ENCODE peak calls at places on chromosomes 2 and 18, in seven cellular contexts. Z, V, K, S, T, C and R are unnamed samples.

GRCh38 chr18:57784034-57784815 is 18.9 kb downstream of the ATP8B1 start:
- DNase-seq in T (peak; percentile 91), S (no peak), Z (no peak), V (no peak), K (peak; percentile 75), C (peak; percentile 43), R (no peak)

GRCh38 chr2:84038866-84039265 is 420.2 kb downstream of the SUCLG1 start:
- DNase-seq in T (no peak), V (no peak), C (no peak), K (no peak), Z (no peak), S (no peak), R (no peak)

GRCh38 chr2:68385232-68385906 is 20.3 kb downstream of the PLEK start:
- DNase-seq in V (no peak), K (no peak), C (no peak), S (no peak), Z (no peak), T (no peak), R (no peak)

GRCh38 chr2:160125828-160126227 is 63.4 kb upstream of the PLA2R1 start:
- DNase-seq in V (no peak), S (no peak), Z (no peak), K (no peak), C (no peak), T (no peak), R (no peak)

GRCh38 chr2:45276914-45277313 is 267.7 kb upstream of the SIX2 start:
- DNase-seq in C (peak; percentile 70), K (peak; percentile 23), V (no peak), Z (no peak), S (no peak), T (peak; percentile 64), R (no peak)

GRCh38 chr2:106140913-106141312 is 53.2 kb downstream of the UXS1 start:
- DNase-seq in T (no peak), Z (no peak), K (no peak), C (no peak), V (no peak), S (no peak), R (no peak)

GRCh38 chr18:26159353-26159752 is 25.7 kb downstream of the PSMA8 start:
- DNase-seq in Z (no peak), T (peak; percentile 22), C (no peak), V (no peak), S (peak; percentile 1), K (no peak), R (no peak)

GRCh38 chr2:237682901-237683670 is 55.7 kb downstream of the LRRFIP1 start:
- DNase-seq in K (no peak), Z (no peak), S (no peak), T (no peak), C (peak; percentile 46), V (no peak), R (no peak)

GRCh38 chr2:197847666-197848401 is 43.4 kb downstream of the PLCL1 start:
- DNase-seq in Z (no peak), C (no peak), K (no peak), S (no peak), V (no peak), T (no peak), R (no peak)

GRCh38 chr18:77131100-77131651 is 1.4 kb downstream of the MBP start:
- DNase-seq in T (no peak), S (no peak), C (no peak), V (no peak), Z (no peak), K (peak; percentile 46), R (no peak)

GRCh38 chr2:51483720-51484119 is 451.8 kb upstream of the NRXN1 start:
- DNase-seq in C (no peak), K (no peak), V (no peak), Z (no peak), S (no peak), T (no peak), R (no peak)

GRCh38 chr2:160270571-160271113 is 70.6 kb upstream of the ITGB6 start:
- DNase-seq in T (peak; percentile 72), C (no peak), V (no peak), S (no peak), Z (no peak), K (no peak), R (no peak)

GRCh38 chr2:40740419-40740818 is 288.5 kb upstream of the SLC8A1 start:
- DNase-seq in C (peak; percentile 7), S (no peak), V (no peak), Z (no peak), T (peak; percentile 37), K (no peak), R (no peak)

GRCh38 chr2:152861349-152861942 is 143.0 kb downstream of the ARL6IP6 start:
- DNase-seq in C (peak; percentile 43), S (peak; percentile 46), Z (peak; percentile 70), K (peak; percentile 3), V (no peak), T (peak; percentile 35), R (peak; percentile 4)

GRCh38 chr2:173658946-173659371 is 304.3 kb downstream of the CDCA7 start:
- DNase-seq in Z (no peak), T (peak; percentile 53), S (no peak), V (no peak), K (peak; percentile 48), C (no peak), R (no peak)

GRCh38 chr2:10787176-10787968 is 25.2 kb downstream of the PDIA6 start:
- DNase-seq in Z (peak; percentile 39), T (peak; percentile 19), K (no peak), V (no peak), C (peak; percentile 27), S (no peak), R (no peak)

GRCh38 chr18:79442508-79443221 is 46.9 kb downstream of the NFATC1 start:
- DNase-seq in C (no peak), V (no peak), K (no peak), Z (no peak), T (peak; percentile 76), S (no peak), R (no peak)

GRCh38 chr2:27849558-27849957 is 40.6 kb downstream of the RBKS start:
- DNase-seq in T (no peak), V (no peak), K (no peak), Z (no peak), C (no peak), S (no peak), R (no peak)
- TF ChIP-seq CTCF in T (no peak), V (no peak), K (no peak), Z (no peak), C (no peak), S (no peak), R (no peak)

GRCh38 chr2:217789003-217789735 is 213.6 kb downstream of the TNS1 start:
- DNase-seq in C (peak; percentile 69), T (peak; percentile 75), Z (peak; percentile 63), V (peak; percentile 77), K (peak; percentile 64), S (peak; percentile 26), R (peak; percentile 50)

GRCh38 chr2:217789736-217790181 is 213.0 kb downstream of the TNS1 start:
- DNase-seq in C (no peak), K (no peak), Z (no peak), V (no peak), T (no peak), S (no peak), R (no peak)

GRCh38 chr2:217788669-217789002 is 214.2 kb downstream of the TNS1 start:
- DNase-seq in V (no peak), S (no peak), C (no peak), T (no peak), K (no peak), Z (no peak), R (no peak)

GRCh38 chr2:217790681-217791392 is 212.0 kb downstream of the TNS1 start:
- DNase-seq in Z (no peak), C (no peak), K (peak; percentile 61), S (no peak), V (no peak), T (peak; percentile 79), R (no peak)

DNA sequence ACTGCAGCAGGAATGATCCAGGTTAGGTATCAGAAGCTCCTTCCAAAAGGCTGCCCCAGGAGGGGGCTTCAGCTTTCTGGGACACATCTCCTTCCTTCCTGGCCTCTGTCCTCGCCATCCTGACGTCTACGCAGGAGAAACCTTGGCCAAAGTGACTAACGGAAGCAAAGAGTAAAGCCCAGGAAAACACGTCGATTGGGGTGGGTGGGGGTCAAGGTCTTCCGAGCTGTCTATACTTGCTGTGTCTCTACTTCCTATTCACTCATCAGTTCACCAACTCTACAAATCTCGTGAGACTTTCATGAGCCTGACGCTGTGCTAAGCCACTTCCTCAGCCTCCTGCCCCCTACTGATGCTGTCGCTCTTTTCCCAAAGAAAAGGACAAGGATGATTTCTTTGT is 212.6 kb downstream of the TNS1 start:
- DNase-seq in K (peak; percentile 5), Z (peak; percentile 3), C (peak; percentile 86), S (no peak), V (no peak), T (peak; percentile 58), R (no peak)
- TF ChIP-seq CTCF in K (no peak), Z (peak; percentile 2), C (peak; percentile 58), S (no peak), V (no peak), T (no peak), R (no peak)

GRCh38 chr2:107663632-107664031 is 163.1 kb upstream of the RGPD4 start:
- DNase-seq in T (no peak), K (no peak), Z (no peak), C (no peak), V (no peak), S (no peak), R (no peak)

GRCh38 chr2:107669335-107669734 is 157.4 kb upstream of the RGPD4 start:
- DNase-seq in V (no peak), K (peak; percentile 26), Z (no peak), S (no peak), T (peak; percentile 65), C (no peak), R (no peak)
- TF ChIP-seq CTCF in V (no peak), K (peak; percentile 25), Z (peak; percentile 12), S (no peak), T (peak; percentile 25), C (no peak), R (peak; percentile 9)

DNA sequence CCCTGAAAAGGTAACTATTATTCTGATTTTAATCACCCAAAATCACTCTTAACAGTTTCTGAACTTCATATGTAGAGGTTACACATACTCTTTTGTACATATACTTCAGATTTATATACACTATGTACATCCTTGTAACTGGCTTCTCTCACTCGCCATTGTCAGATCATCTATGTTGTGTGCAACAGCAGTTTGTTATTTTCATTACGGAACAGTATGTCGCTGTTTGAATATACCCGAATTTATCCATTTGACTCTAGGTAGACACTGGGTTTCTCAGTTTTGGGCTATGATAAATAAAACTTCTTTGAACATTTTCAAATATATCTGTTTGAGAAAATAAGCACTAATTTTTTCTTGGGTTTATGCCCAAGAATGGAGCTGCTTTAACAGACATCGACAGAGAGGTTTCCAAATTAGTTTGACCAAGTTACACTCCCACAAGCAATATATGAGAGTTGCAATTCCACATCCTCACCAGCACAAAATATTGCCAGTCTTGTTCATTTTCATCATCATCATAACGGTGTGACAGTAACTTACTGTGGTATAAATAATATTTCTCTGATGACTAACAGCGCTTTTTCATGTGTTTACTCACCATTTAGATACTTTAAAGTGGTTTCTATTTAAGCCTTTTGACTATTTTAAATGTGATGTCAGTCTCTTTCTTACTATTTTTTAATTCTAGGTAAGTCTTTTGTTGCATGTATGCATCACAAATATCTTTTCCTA is 80.9 kb downstream of the SMC6 start:
- DNase-seq in K (peak; percentile 65), S (no peak), T (peak; percentile 84), V (no peak), Z (no peak), C (no peak), R (no peak)
- TF ChIP-seq CTCF in K (no peak), S (no peak), T (peak; percentile 22), V (no peak), Z (no peak), C (no peak), R (no peak)